ENCODE peak calls at places on chromosome 2, in seven cellular contexts. One of them, this sample, is unnamed.

GRCh38 chr2:100752628-100753333 is 67.2 kb upstream of the NPAS2 start:
- DNase-seq in neural progenitor cell: no peak
- DNase-seq in tibial nerve: no peak
- DNase-seq in IMR-90: peak; percentile 85
- DNase-seq in transverse colon: no peak
- DNase-seq in ovary: no peak
- DNase-seq in left ventricle myocardium inferior: no peak
- DNase-seq in this sample: no peak

GRCh38 chr2:137865954-137866540 is 98.2 kb upstream of the HNMT start:
- DNase-seq in neural progenitor cell: peak; percentile 70
- DNase-seq in tibial nerve: peak; percentile 23
- DNase-seq in IMR-90: peak; percentile 39
- DNase-seq in transverse colon: peak; percentile 35
- DNase-seq in ovary: peak; percentile 17
- DNase-seq in left ventricle myocardium inferior: no peak
- DNase-seq in this sample: no peak

GRCh38 chr2:237147317-237147716 is 61.6 kb downstream of the COPS8 start:
- DNase-seq in neural progenitor cell: no peak
- DNase-seq in tibial nerve: no peak
- DNase-seq in IMR-90: no peak
- DNase-seq in transverse colon: no peak
- DNase-seq in ovary: no peak
- DNase-seq in left ventricle myocardium inferior: no peak
- DNase-seq in this sample: no peak

GRCh38 chr2:50995610-50996009 is 36.3 kb downstream of the NRXN1 start:
- DNase-seq in neural progenitor cell: no peak
- DNase-seq in tibial nerve: no peak
- DNase-seq in IMR-90: peak; percentile 80
- DNase-seq in transverse colon: no peak
- DNase-seq in ovary: no peak
- DNase-seq in left ventricle myocardium inferior: no peak
- DNase-seq in this sample: no peak

GRCh38 chr2:65300134-65300771 is 72.6 kb downstream of the ACTR2 start:
- DNase-seq in neural progenitor cell: no peak
- DNase-seq in tibial nerve: peak; percentile 77
- DNase-seq in IMR-90: peak; percentile 76
- DNase-seq in transverse colon: peak; percentile 49
- DNase-seq in ovary: peak; percentile 88
- DNase-seq in left ventricle myocardium inferior: peak; percentile 87
- DNase-seq in this sample: peak; percentile 90

GRCh38 chr2:18855027-18855426 is 265.7 kb upstream of the NT5C1B start:
- DNase-seq in neural progenitor cell: no peak
- DNase-seq in tibial nerve: no peak
- DNase-seq in IMR-90: peak; percentile 22
- DNase-seq in transverse colon: no peak
- DNase-seq in ovary: no peak
- DNase-seq in left ventricle myocardium inferior: no peak
- DNase-seq in this sample: no peak

GRCh38 chr2:163735692-163736432 is at the start of gene FIGN:
- DNase-seq in neural progenitor cell: peak; percentile 94
- DNase-seq in tibial nerve: peak; percentile 65
- DNase-seq in IMR-90: peak; percentile 82
- DNase-seq in transverse colon: peak; percentile 41
- DNase-seq in ovary: peak; percentile 84
- DNase-seq in left ventricle myocardium inferior: peak; percentile 81
- DNase-seq in this sample: peak; percentile 93

GRCh38 chr2:47204691-47205090 is 49.6 kb upstream of the STPG4 start:
- DNase-seq in neural progenitor cell: no peak
- DNase-seq in tibial nerve: no peak
- DNase-seq in IMR-90: no peak
- DNase-seq in transverse colon: no peak
- DNase-seq in ovary: no peak
- DNase-seq in left ventricle myocardium inferior: no peak
- DNase-seq in this sample: no peak

GRCh38 chr2:101012706-101013181 is 10.7 kb downstream of the RPL31 start:
- DNase-seq in neural progenitor cell: peak; percentile 44
- DNase-seq in tibial nerve: peak; percentile 72
- DNase-seq in IMR-90: peak; percentile 45
- DNase-seq in transverse colon: peak; percentile 19
- DNase-seq in ovary: no peak
- DNase-seq in left ventricle myocardium inferior: no peak
- DNase-seq in this sample: no peak

GRCh38 chr2:102753563-102754159 is 8.2 kb upstream of the TMEM182 start:
- DNase-seq in neural progenitor cell: peak; percentile 62
- DNase-seq in tibial nerve: peak; percentile 11
- DNase-seq in IMR-90: peak; percentile 53
- DNase-seq in transverse colon: peak; percentile 13
- DNase-seq in ovary: no peak
- DNase-seq in left ventricle myocardium inferior: no peak
- DNase-seq in this sample: no peak

GRCh38 chr2:172208881-172209325 is 106.2 kb upstream of the DLX2 start:
- DNase-seq in neural progenitor cell: no peak
- DNase-seq in tibial nerve: no peak
- DNase-seq in IMR-90: peak; percentile 79
- DNase-seq in transverse colon: no peak
- DNase-seq in ovary: peak; percentile 13
- DNase-seq in left ventricle myocardium inferior: no peak
- DNase-seq in this sample: no peak

GRCh38 chr2:164692114-164692513 is 70.8 kb upstream of the GRB14 start:
- DNase-seq in neural progenitor cell: no peak
- DNase-seq in tibial nerve: no peak
- DNase-seq in IMR-90: no peak
- DNase-seq in transverse colon: no peak
- DNase-seq in ovary: no peak
- DNase-seq in left ventricle myocardium inferior: no peak
- DNase-seq in this sample: no peak

GRCh38 chr2:184154438-184154837 is 443.9 kb upstream of the ZNF804A start:
- DNase-seq in neural progenitor cell: peak; percentile 11
- DNase-seq in tibial nerve: no peak
- DNase-seq in IMR-90: no peak
- DNase-seq in transverse colon: no peak
- DNase-seq in ovary: no peak
- DNase-seq in left ventricle myocardium inferior: no peak
- DNase-seq in this sample: no peak

GRCh38 chr2:66370824-66371223 is 64.1 kb upstream of the MEIS1 start:
- DNase-seq in neural progenitor cell: no peak
- DNase-seq in tibial nerve: no peak
- DNase-seq in IMR-90: no peak
- DNase-seq in transverse colon: no peak
- DNase-seq in ovary: no peak
- DNase-seq in left ventricle myocardium inferior: no peak
- DNase-seq in this sample: no peak

DNA sequence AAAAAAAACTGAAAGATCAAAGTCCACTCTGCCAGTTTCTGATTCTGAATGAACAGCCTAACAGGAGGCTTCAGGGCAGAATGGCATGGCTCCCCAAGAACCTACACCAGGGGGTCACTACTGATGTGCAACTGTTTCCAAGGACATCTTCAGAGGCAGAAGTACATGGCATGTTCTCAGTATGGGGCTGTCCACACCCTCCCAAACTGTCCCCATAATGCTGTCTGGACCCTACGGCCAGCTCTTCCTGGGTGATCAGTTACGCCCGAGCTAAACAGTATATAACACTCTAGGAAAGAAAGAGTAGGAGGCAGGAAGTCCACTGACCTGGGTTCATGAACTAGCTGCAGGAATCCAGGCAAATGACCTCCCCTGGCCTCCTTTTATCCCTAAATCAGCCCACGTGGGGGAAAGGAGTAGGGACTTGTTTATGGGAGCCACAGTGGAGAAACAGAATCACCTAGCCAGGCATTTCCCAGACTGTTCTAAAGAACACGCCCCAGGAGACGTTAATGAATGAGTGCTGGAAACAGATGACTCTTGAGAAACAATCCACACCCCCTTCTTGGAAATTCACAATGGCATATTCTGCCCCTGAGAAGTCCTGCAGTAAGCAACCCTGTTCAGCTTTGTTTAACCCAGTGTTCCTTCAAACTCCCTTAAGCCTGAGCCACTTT is 2.5 kb downstream of the TMBIM1 start:
- DNase-seq in neural progenitor cell: no peak
- DNase-seq in tibial nerve: peak; percentile 68
- DNase-seq in IMR-90: peak; percentile 36
- DNase-seq in transverse colon: no peak
- DNase-seq in ovary: no peak
- DNase-seq in left ventricle myocardium inferior: no peak
- DNase-seq in this sample: no peak
- H3K4me1 ChIP-seq in neural progenitor cell: peaks cover 23% of the 10 kb centered on the region
- H3K4me1 ChIP-seq in tibial nerve: peaks cover 65% of the 10 kb centered on the region
- H3K4me1 ChIP-seq in IMR-90: peaks cover 30% of the 10 kb centered on the region
- H3K4me1 ChIP-seq in transverse colon: peaks cover 88% of the 10 kb centered on the region
- H3K4me1 ChIP-seq in ovary: peaks cover 23% of the 10 kb centered on the region
- H3K4me1 ChIP-seq in left ventricle myocardium inferior: peaks cover 93% of the 10 kb centered on the region
- H3K4me1 ChIP-seq in this sample: peaks cover 3% of the 10 kb centered on the region

DNA sequence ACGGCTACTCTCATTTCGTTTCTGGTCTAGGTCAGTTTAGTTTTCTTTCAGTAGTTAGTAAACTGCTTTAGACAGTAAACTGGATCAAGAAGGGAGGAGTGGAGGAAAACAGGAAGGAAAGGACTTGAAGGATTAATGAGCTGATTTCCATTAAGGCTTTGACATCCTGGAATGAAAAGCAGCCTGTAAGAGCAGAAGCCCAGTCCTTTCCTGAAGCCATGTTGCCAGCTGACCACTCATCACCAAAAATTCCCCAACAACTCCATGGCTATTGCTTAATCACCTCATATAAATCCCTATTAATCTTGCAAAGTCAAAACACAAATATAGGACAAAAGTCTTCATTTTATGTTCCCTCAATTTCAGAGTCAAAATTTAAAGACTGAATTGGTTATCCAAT is 113.7 kb upstream of the ZFP36L2 start:
- DNase-seq in neural progenitor cell: no peak
- DNase-seq in tibial nerve: no peak
- DNase-seq in IMR-90: peak; percentile 78
- DNase-seq in transverse colon: no peak
- DNase-seq in ovary: no peak
- DNase-seq in left ventricle myocardium inferior: no peak
- DNase-seq in this sample: no peak
- H3K27ac ChIP-seq in neural progenitor cell: no peak overlapping the region
- H3K27ac ChIP-seq in tibial nerve: no peak overlapping the region
- H3K27ac ChIP-seq in IMR-90: peak overlapping the region; percentile 68
- H3K27ac ChIP-seq in transverse colon: peak overlapping the region; percentile 83
- H3K27ac ChIP-seq in ovary: peak overlapping the region; percentile 42
- H3K27ac ChIP-seq in left ventricle myocardium inferior: peak overlapping the region; percentile 89
- H3K27ac ChIP-seq in this sample: no peak overlapping the region

GRCh38 chr2:195595825-195596224 is 61.2 kb upstream of the SLC39A10 start:
- DNase-seq in neural progenitor cell: no peak
- DNase-seq in tibial nerve: no peak
- DNase-seq in IMR-90: no peak
- DNase-seq in transverse colon: no peak
- DNase-seq in ovary: no peak
- DNase-seq in left ventricle myocardium inferior: no peak
- DNase-seq in this sample: no peak

GRCh38 chr2:195594916-195595694 is 61.9 kb upstream of the SLC39A10 start:
- DNase-seq in neural progenitor cell: no peak
- DNase-seq in tibial nerve: no peak
- DNase-seq in IMR-90: no peak
- DNase-seq in transverse colon: no peak
- DNase-seq in ovary: no peak
- DNase-seq in left ventricle myocardium inferior: no peak
- DNase-seq in this sample: no peak

GRCh38 chr2:195592101-195592500 is 64.9 kb upstream of the SLC39A10 start:
- DNase-seq in neural progenitor cell: peak; percentile 45
- DNase-seq in tibial nerve: no peak
- DNase-seq in IMR-90: no peak
- DNase-seq in transverse colon: no peak
- DNase-seq in ovary: no peak
- DNase-seq in left ventricle myocardium inferior: no peak
- DNase-seq in this sample: no peak

GRCh38 chr2:195596840-195597239 is 60.2 kb upstream of the SLC39A10 start:
- DNase-seq in neural progenitor cell: no peak
- DNase-seq in tibial nerve: no peak
- DNase-seq in IMR-90: no peak
- DNase-seq in transverse colon: no peak
- DNase-seq in ovary: no peak
- DNase-seq in left ventricle myocardium inferior: no peak
- DNase-seq in this sample: no peak

GRCh38 chr2:195594248-195594647 is 62.8 kb upstream of the SLC39A10 start:
- DNase-seq in neural progenitor cell: no peak
- DNase-seq in tibial nerve: no peak
- DNase-seq in IMR-90: no peak
- DNase-seq in transverse colon: no peak
- DNase-seq in ovary: no peak
- DNase-seq in left ventricle myocardium inferior: no peak
- DNase-seq in this sample: no peak
- H3K4me1 ChIP-seq in neural progenitor cell: peaks cover 11% of the 10 kb centered on the region
- H3K4me1 ChIP-seq in tibial nerve: no peaks in the 10 kb centered on the region
- H3K4me1 ChIP-seq in IMR-90: no peaks in the 10 kb centered on the region
- H3K4me1 ChIP-seq in transverse colon: no peaks in the 10 kb centered on the region
- H3K4me1 ChIP-seq in ovary: no peaks in the 10 kb centered on the region
- H3K4me1 ChIP-seq in left ventricle myocardium inferior: peaks cover 17% of the 10 kb centered on the region
- H3K4me1 ChIP-seq in this sample: no peaks in the 10 kb centered on the region

GRCh38 chr2:55152475-55153422 is 79.3 kb downstream of the CLHC1 start:
- DNase-seq in neural progenitor cell: no peak
- DNase-seq in tibial nerve: no peak
- DNase-seq in IMR-90: no peak
- DNase-seq in transverse colon: no peak
- DNase-seq in ovary: no peak
- DNase-seq in left ventricle myocardium inferior: no peak
- DNase-seq in this sample: no peak

GRCh38 chr2:55151721-55152433 is 80.2 kb downstream of the CLHC1 start:
- DNase-seq in neural progenitor cell: no peak
- DNase-seq in tibial nerve: no peak
- DNase-seq in IMR-90: peak; percentile 67
- DNase-seq in transverse colon: no peak
- DNase-seq in ovary: no peak
- DNase-seq in left ventricle myocardium inferior: no peak
- DNase-seq in this sample: no peak

GRCh38 chr2:55155206-55155605 is 76.9 kb downstream of the CLHC1 start:
- DNase-seq in neural progenitor cell: no peak
- DNase-seq in tibial nerve: no peak
- DNase-seq in IMR-90: no peak
- DNase-seq in transverse colon: no peak
- DNase-seq in ovary: no peak
- DNase-seq in left ventricle myocardium inferior: no peak
- DNase-seq in this sample: no peak

GRCh38 chr2:55154525-55155030 is 77.5 kb downstream of the CLHC1 start:
- DNase-seq in neural progenitor cell: no peak
- DNase-seq in tibial nerve: no peak
- DNase-seq in IMR-90: no peak
- DNase-seq in transverse colon: no peak
- DNase-seq in ovary: no peak
- DNase-seq in left ventricle myocardium inferior: no peak
- DNase-seq in this sample: no peak

GRCh38 chr2:55153564-55154315 is 78.4 kb downstream of the CLHC1 start:
- DNase-seq in neural progenitor cell: no peak
- DNase-seq in tibial nerve: no peak
- DNase-seq in IMR-90: no peak
- DNase-seq in transverse colon: no peak
- DNase-seq in ovary: no peak
- DNase-seq in left ventricle myocardium inferior: no peak
- DNase-seq in this sample: no peak
- H3K27ac ChIP-seq in neural progenitor cell: no peak overlapping the region
- H3K27ac ChIP-seq in tibial nerve: no peak overlapping the region
- H3K27ac ChIP-seq in IMR-90: no peak overlapping the region
- H3K27ac ChIP-seq in transverse colon: peak overlapping the region; percentile 61
- H3K27ac ChIP-seq in ovary: no peak overlapping the region
- H3K27ac ChIP-seq in left ventricle myocardium inferior: no peak overlapping the region
- H3K27ac ChIP-seq in this sample: peak overlapping the region; percentile 10

This sample was measured in aorta.